ENCODE peak calls at places on chromosomes 3 and 15, in seven cellular contexts. N, O, F, G, Q, T and Z are unnamed samples.
A peak's percentile ranks its signal among the peaks of the same experiment; 100 is the strongest.

GRCh38 chr15:70328137-70329115 is 230.7 kb upstream of the TLE3 start:
- DNase-seq in N (peak; percentile 44), O (no peak), T (peak; percentile 42), G (peak; percentile 85), F (no peak), Q (no peak), Z (peak; percentile 88)

GRCh38 chr3:134873789-134874188 is 78.7 kb downstream of the EPHB1 start:
- DNase-seq in O (no peak), Q (no peak), T (no peak), F (no peak), G (no peak), N (no peak), Z (no peak)

GRCh38 chr3:184907941-184908649 is 96.1 kb downstream of the VPS8 start:
- DNase-seq in F (no peak), N (no peak), G (no peak), Q (no peak), T (no peak), O (no peak), Z (no peak)

GRCh38 chr3:55246016-55246415 is 241.1 kb downstream of the WNT5A start:
- DNase-seq in O (no peak), Q (no peak), F (no peak), T (no peak), N (no peak), G (no peak), Z (peak; percentile 40)

GRCh38 chr3:153740109-153740508 is 381.1 kb upstream of the ARHGEF26 start:
- DNase-seq in T (no peak), Q (no peak), N (no peak), F (no peak), G (no peak), O (no peak), Z (no peak)

GRCh38 chr3:127754411-127755304 is 67.7 kb downstream of the MGLL start:
- DNase-seq in G (no peak), Q (no peak), F (no peak), T (no peak), O (no peak), N (no peak), Z (no peak)

GRCh38 chr15:85475317-85475701 is 94.9 kb downstream of the AKAP13 start:
- DNase-seq in F (no peak), T (no peak), Q (no peak), N (no peak), G (peak; percentile 17), O (no peak), Z (peak; percentile 36)

GRCh38 chr3:12221663-12222062 is 63.0 kb upstream of the TIMP4 start:
- DNase-seq in G (no peak), O (no peak), T (no peak), N (no peak), Q (no peak), F (no peak), Z (no peak)

GRCh38 chr3:124032881-124033359 is 41.0 kb upstream of the ROPN1 start:
- DNase-seq in Q (peak; percentile 92), T (peak; percentile 88), N (peak; percentile 90), F (peak; percentile 93), G (peak; percentile 90), O (peak; percentile 13), Z (peak; percentile 96)

GRCh38 chr15:97652041-97652440 is 308.5 kb upstream of the ARRDC4 start:
- DNase-seq in T (no peak), Q (no peak), G (no peak), N (no peak), F (no peak), O (no peak), Z (no peak)